ENCODE peak calls at places on chromosomes 7 and 10, in nine cellular contexts. C is psoas muscle, A is kidney, D is RWPE2, E is prostate gland, N is uterus, S is body of pancreas, L is adrenal gland, Q is A549. M is an unnamed sample.

GRCh38 chr7:143305423-143306070 is 10.4 kb upstream of the CLCN1 start:
- DNase-seq in C (peak; percentile 68), D (no peak), N (peak; percentile 41), S (peak; percentile 83), Q (peak; percentile 78), E (peak; percentile 85), L (peak; percentile 76), A (no peak), M (peak; percentile 48)

GRCh38 chr10:115355162-115355760 is 262.1 kb downstream of the ATRNL1 start:
- DNase-seq in L (peak; percentile 61), S (peak; percentile 59), A (no peak), E (peak; percentile 27), Q (peak; percentile 79), D (no peak), N (no peak), C (no peak), M (peak; percentile 81)

GRCh38 chr10:88989824-88990527 is 622 bp upstream of the FAS start:
- DNase-seq in E (peak; percentile 66), S (peak; percentile 36), C (no peak), N (peak; percentile 64), D (no peak), Q (no peak), A (no peak), L (no peak), M (peak; percentile 95)

GRCh38 chr7:128410092-128410665 is 397 bp upstream of the IMPDH1 start:
- DNase-seq in D (peak; percentile 79), S (peak; percentile 52), E (peak; percentile 48), N (no peak), Q (peak; percentile 80), L (peak; percentile 62), A (no peak), C (peak; percentile 61), M (peak; percentile 95)

GRCh38 chr10:52644678-52645434 is 127.7 kb downstream of the MBL2 start:
- DNase-seq in S (peak; percentile 34), E (peak; percentile 35), Q (peak; percentile 54), C (no peak), N (no peak), L (peak; percentile 18), D (no peak), A (no peak), M (peak; percentile 66)

GRCh38 chr7:30771859-30772429 is 727 bp downstream of the MINDY4 start:
- DNase-seq in L (no peak), C (no peak), D (no peak), N (no peak), A (no peak), E (no peak), S (no peak), Q (no peak), M (no peak)

GRCh38 chr7:7274782-7275181 is 92.4 kb downstream of the C1GALT1 start:
- DNase-seq in E (no peak), D (no peak), Q (no peak), C (no peak), A (no peak), S (no peak), N (no peak), L (no peak), M (no peak)

GRCh38 chr7:17367502-17367901 is 69.0 kb downstream of the AHR start:
- DNase-seq in E (no peak), C (no peak), S (no peak), A (no peak), L (no peak), Q (no peak), D (no peak), N (no peak), M (no peak)

GRCh38 chr7:158396301-158396905 is 191.2 kb downstream of the PTPRN2 start:
- DNase-seq in E (no peak), L (no peak), Q (peak; percentile 18), D (no peak), N (no peak), A (no peak), C (no peak), S (no peak), M (no peak)

GRCh38 chr10:52703898-52704297 is 68.7 kb downstream of the MBL2 start:
- DNase-seq in S (no peak), N (no peak), A (no peak), D (no peak), E (no peak), L (no peak), Q (no peak), C (no peak), M (no peak)

GRCh38 chr7:45306752-45307305 is 149.2 kb downstream of the RAMP3 start:
- DNase-seq in C (no peak), D (no peak), L (no peak), N (no peak), A (no peak), Q (no peak), E (no peak), S (no peak), M (no peak)

GRCh38 chr7:154419344-154419743 is 367.1 kb downstream of the DPP6 start:
- DNase-seq in D (no peak), Q (no peak), A (no peak), L (no peak), N (no peak), S (no peak), C (no peak), E (no peak), M (no peak)

GRCh38 chr10:3427316-3427715 is 254.7 kb upstream of the PITRM1 start:
- DNase-seq in N (no peak), L (no peak), E (no peak), D (no peak), Q (no peak), C (no peak), A (no peak), S (no peak), M (no peak)

GRCh38 chr10:57921140-57921539 is 346.6 kb downstream of the IPMK start:
- DNase-seq in C (no peak), L (no peak), D (no peak), S (no peak), E (no peak), Q (no peak), N (no peak), A (no peak), M (no peak)

GRCh38 chr7:3942778-3943177 is 641.7 kb downstream of the SDK1 start:
- DNase-seq in N (no peak), A (peak; percentile 84), Q (peak; percentile 16), L (no peak), C (no peak), D (no peak), S (no peak), E (no peak), M (no peak)

GRCh38 chr7:66247387-66248078 is 42.4 kb downstream of the TPST1 start:
- DNase-seq in C (no peak), S (no peak), L (no peak), A (no peak), N (no peak), E (no peak), D (no peak), Q (peak; percentile 12), M (no peak)

GRCh38 chr10:120948889-120949382 is 97.8 kb downstream of the WDR11 start:
- DNase-seq in L (peak; percentile 68), E (no peak), D (no peak), S (peak; percentile 47), C (peak; percentile 66), Q (no peak), A (peak; percentile 87), N (peak; percentile 57), M (peak; percentile 83)

GRCh38 chr10:73907841-73908517 is 3.0 kb upstream of the PLAU start:
- DNase-seq in E (no peak), D (no peak), Q (peak; percentile 74), L (peak; percentile 27), C (peak; percentile 70), N (no peak), S (peak; percentile 71), A (peak; percentile 45), M (no peak)

GRCh38 chr10:99975942-99976809 is 33.6 kb downstream of the DNMBP start:
- DNase-seq in S (peak; percentile 26), Q (no peak), D (no peak), E (no peak), A (no peak), C (no peak), N (no peak), L (no peak), M (no peak)

GRCh38 chr10:114271779-114272167 is 32.7 kb downstream of the VWA2 start:
- DNase-seq in S (peak; percentile 50), N (peak; percentile 57), C (peak; percentile 44), L (peak; percentile 58), Q (peak; percentile 48), E (no peak), A (no peak), D (no peak), M (peak; percentile 93)

GRCh38 chr7:2114926-2115738 is 117.6 kb downstream of the MAD1L1 start:
- DNase-seq in C (no peak), S (no peak), D (no peak), A (peak; percentile 73), Q (no peak), E (no peak), N (no peak), L (no peak), M (no peak)
- H3K27ac ChIP-seq in C (peak overlapping the region; percentile 79), S (no peak overlapping the region), D (peak overlapping the region; percentile 39), A (no peak overlapping the region), Q (no peak overlapping the region), E (no peak overlapping the region), N (no peak overlapping the region), L (no peak overlapping the region), M (no peak overlapping the region)

DNA sequence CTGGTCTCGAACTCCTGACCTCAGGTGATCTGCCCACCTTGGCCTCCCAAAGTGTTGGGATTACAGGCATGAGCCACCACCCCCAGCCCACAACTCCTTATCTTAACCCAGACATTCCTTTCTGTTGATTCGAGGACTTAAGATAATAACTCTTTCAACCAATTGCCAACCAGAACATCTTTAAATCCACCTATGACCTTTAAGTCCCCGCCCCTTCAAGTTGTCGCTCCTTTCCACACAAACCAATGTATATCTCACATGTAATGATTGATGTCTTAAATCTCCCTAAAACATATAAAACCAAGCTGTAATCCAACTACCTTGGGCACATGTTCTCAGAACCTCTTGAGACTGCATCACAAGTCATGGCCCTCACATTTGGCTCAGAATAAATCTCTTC is 7.8 kb upstream of the ANKRD2 start:
- DNase-seq in Q (no peak), E (no peak), L (no peak), A (no peak), D (no peak), C (no peak), N (no peak), S (no peak), M (no peak)
- TF ChIP-seq CTCF in Q (no peak), E (no peak), L (no peak), A (no peak), D (no peak), C (no peak), N (no peak), S (no peak), M (no peak)

GRCh38 chr10:70378122-70378521 is 4.3 kb downstream of the LRRC20 start:
- DNase-seq in D (peak; percentile 82), N (no peak), L (no peak), E (peak; percentile 20), Q (peak; percentile 81), C (peak; percentile 46), A (no peak), S (peak; percentile 18), M (no peak)
- H3K27ac ChIP-seq in D (peak overlapping the region; percentile 90), N (peak overlapping the region; percentile 22), L (no peak overlapping the region), E (no peak overlapping the region), Q (peak overlapping the region; percentile 78), C (peak overlapping the region; percentile 94), A (no peak overlapping the region), S (peak overlapping the region; percentile 17), M (no peak overlapping the region)

DNA sequence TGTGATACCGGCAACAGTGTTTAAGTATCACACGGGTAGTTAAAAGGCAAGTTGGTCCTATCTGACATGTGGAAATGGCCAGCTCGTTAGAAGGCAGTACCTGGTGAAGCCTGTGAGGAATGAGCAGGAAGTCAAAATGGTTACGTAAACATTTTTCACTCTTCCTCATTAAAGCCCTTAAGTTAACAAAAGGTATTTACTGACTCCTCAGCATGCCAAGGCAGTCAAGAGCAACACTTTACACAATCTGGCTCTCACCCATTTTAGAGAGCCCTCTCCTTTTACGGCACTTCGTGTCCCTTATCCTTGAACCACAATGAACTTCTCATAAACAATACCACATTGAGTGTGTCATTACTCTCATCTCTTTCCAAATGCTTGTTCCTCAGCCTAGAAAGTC is 11.0 kb upstream of the RSBN1L start:
- DNase-seq in E (peak; percentile 86), N (no peak), L (no peak), S (peak; percentile 85), Q (no peak), A (no peak), D (no peak), C (no peak), M (no peak)
- TF ChIP-seq CTCF in E (peak; percentile 40), N (no peak), L (no peak), S (no peak), Q (no peak), A (no peak), D (no peak), C (no peak), M (no peak)

M was measured in cardiac muscle cell.